ENCODE peak calls at places on chromosomes 1 and 21, in four cellular contexts. Z, U, N and M are unnamed samples.

GRCh38 chr1:171995573-171995972 is 154.3 kb downstream of the DNM3 start:
- DNase-seq in Z (no peak), U (no peak), N (no peak), M (no peak)

GRCh38 chr1:156246762-156247459 is 945 bp downstream of the PAQR6 start:
- DNase-seq in Z (no peak), U (no peak), N (no peak), M (no peak)

GRCh38 chr1:156945881-156946661 is 25.6 kb downstream of the LRRC71 start:
- DNase-seq in Z (no peak), U (no peak), N (peak), M (peak)

GRCh38 chr1:218463194-218464156 is 118.3 kb downstream of the TGFB2 start:
- DNase-seq in Z (peak), U (peak), N (peak), M (peak)

GRCh38 chr1:23736437-23737134 is 6.7 kb upstream of the ELOA start:
- DNase-seq in Z (no peak), U (no peak), N (no peak), M (no peak)

GRCh38 chr1:8598060-8598724 is 219.2 kb downstream of the RERE start:
- DNase-seq in Z (peak), U (peak), N (peak), M (no peak)

GRCh38 chr1:158516966-158517365 is 37.2 kb downstream of the OR6Y1 start:
- DNase-seq in Z (no peak), U (no peak), N (no peak), M (no peak)

GRCh38 chr1:21624577-21625389 is 44.4 kb downstream of the RAP1GAP start:
- DNase-seq in Z (no peak), U (no peak), N (no peak), M (no peak)

GRCh38 chr1:62194651-62195282 is at the start of gene L1TD1:
- DNase-seq in Z (no peak), U (no peak), N (no peak), M (no peak)

GRCh38 chr1:37258068-37258467 is 216.3 kb upstream of the ZC3H12A start:
- DNase-seq in Z (no peak), U (no peak), N (no peak), M (no peak)

GRCh38 chr1:151325646-151326429 is 1.4 kb downstream of the PI4KB start:
- DNase-seq in Z (no peak), U (no peak), N (peak), M (peak)

GRCh38 chr1:86448670-86449069 is 20.1 kb upstream of the CLCA1 start:
- DNase-seq in Z (no peak), U (no peak), N (no peak), M (no peak)

GRCh38 chr21:36183144-36183795 is 26.6 kb downstream of the DOP1B start:
- DNase-seq in Z (no peak), U (no peak), N (no peak), M (peak)

GRCh38 chr1:92030701-92031107 is 919 bp downstream of the EPHX4 start:
- DNase-seq in Z (peak), U (no peak), N (peak), M (peak)

GRCh38 chr1:184748767-184749166 is 5.9 kb downstream of the EDEM3 start:
- DNase-seq in Z (no peak), U (no peak), N (no peak), M (no peak)

GRCh38 chr1:30104551-30104950 is 618.8 kb downstream of the MATN1 start:
- DNase-seq in Z (no peak), U (no peak), N (no peak), M (no peak)

GRCh38 chr1:109805486-109806180 is 41.9 kb upstream of the EPS8L3 start:
- DNase-seq in Z (no peak), U (no peak), N (peak), M (no peak)

DNA sequence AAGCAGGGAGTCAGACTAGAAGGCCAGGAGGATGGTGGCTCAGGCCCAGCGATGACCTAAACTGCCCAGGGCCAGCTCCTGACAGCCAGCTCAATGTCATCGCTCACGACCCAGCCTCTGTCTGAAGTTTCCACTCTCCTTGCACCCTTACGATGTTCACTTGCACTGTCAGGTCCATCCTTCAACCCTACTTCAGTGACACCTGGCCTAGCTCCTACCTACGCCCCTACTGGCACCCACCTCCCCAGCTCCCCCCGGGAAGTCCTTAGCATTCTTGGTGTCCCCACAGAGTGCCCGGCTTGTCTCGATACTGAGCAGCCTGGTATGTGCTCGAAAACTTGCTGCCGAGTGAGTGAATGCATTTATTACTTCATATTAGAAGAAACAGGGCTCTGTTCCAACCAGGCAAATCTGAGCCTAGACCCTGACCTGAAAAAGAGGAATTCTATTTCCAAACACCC is 29.7 kb upstream of the LRRC38 start:
- DNase-seq in Z (no peak), U (peak), N (no peak), M (no peak)
- H3K27ac ChIP-seq in Z (no peak), U (peak), N (no peak), M (no peak)

GRCh38 chr1:224378855-224379631 is 22.4 kb downstream of the CNIH4 start:
- DNase-seq in Z (no peak), U (no peak), N (no peak), M (no peak)

GRCh38 chr1:224377676-224378006 is 21.0 kb downstream of the CNIH4 start:
- DNase-seq in Z (no peak), U (no peak), N (peak), M (peak)

GRCh38 chr1:224373008-224373590 is 16.4 kb downstream of the CNIH4 start:
- DNase-seq in Z (no peak), U (no peak), N (no peak), M (no peak)

GRCh38 chr1:224380003-224380402 is 23.3 kb downstream of the CNIH4 start:
- DNase-seq in Z (no peak), U (no peak), N (peak), M (no peak)

GRCh38 chr1:224375059-224375458 is 18.4 kb downstream of the CNIH4 start:
- DNase-seq in Z (no peak), U (no peak), N (no peak), M (peak)
- H3K27ac ChIP-seq in Z (no peak), U (no peak), N (no peak), M (no peak)

GRCh38 chr1:19010503-19010902 is 54.0 kb upstream of the IFFO2 start:
- DNase-seq in Z (no peak), U (no peak), N (no peak), M (no peak)
- H3K27ac ChIP-seq in Z (peak), U (no peak), N (peak), M (peak)

DNA sequence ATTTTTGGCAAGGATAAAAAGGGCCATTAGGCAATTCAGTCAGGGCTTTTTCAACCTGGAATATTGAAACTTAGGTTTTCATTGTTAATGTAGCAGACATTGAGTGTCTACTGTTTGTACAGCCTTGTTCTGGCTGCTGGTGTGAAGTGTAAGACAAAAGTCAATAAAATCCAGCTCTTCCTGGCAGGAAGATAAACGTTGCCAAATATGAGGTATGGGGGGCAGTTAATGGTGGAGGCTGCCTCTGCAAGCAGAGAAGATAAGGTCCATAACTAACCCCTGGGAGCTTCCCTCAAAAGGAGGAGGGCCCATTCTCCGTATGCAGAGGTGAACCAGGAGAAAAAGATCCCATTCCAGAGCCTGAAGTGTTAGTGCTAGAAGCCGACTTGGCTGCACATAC is 19.5 kb upstream of the SHE start:
- DNase-seq in Z (no peak), U (no peak), N (no peak), M (no peak)
- H3K27ac ChIP-seq in Z (no peak), U (no peak), N (no peak), M (no peak)

GRCh38 chr1:160271025-160271424 is 8.7 kb upstream of the DCAF8 start:
- DNase-seq in Z (no peak), U (no peak), N (no peak), M (no peak)

GRCh38 chr1:160261526-160261877 is 847 bp downstream of the DCAF8 start:
- DNase-seq in Z (peak), U (no peak), N (peak), M (peak)

GRCh38 chr1:160261878-160262794 is at the start of gene DCAF8:
- DNase-seq in Z (peak), U (peak), N (peak), M (peak)

GRCh38 chr1:160264795-160265307 is 2.5 kb upstream of the DCAF8 start:
- DNase-seq in Z (no peak), U (no peak), N (no peak), M (no peak)

GRCh38 chr1:160267284-160267991 is 5.1 kb upstream of the DCAF8 start:
- DNase-seq in Z (no peak), U (no peak), N (no peak), M (no peak)
- H3K27ac ChIP-seq in Z (no peak), U (no peak), N (no peak), M (no peak)

GRCh38 chr1:2523891-2524609 is 2.3 kb downstream of the PANK4 start:
- DNase-seq in Z (no peak), U (no peak), N (no peak), M (no peak)
- H3K27ac ChIP-seq in Z (peak), U (no peak), N (no peak), M (no peak)

GRCh38 chr1:33152685-33153432 is 29.0 kb downstream of the TRIM62 start:
- DNase-seq in Z (no peak), U (peak), N (no peak), M (no peak)
- H3K27ac ChIP-seq in Z (no peak), U (peak), N (no peak), M (no peak)

DNA sequence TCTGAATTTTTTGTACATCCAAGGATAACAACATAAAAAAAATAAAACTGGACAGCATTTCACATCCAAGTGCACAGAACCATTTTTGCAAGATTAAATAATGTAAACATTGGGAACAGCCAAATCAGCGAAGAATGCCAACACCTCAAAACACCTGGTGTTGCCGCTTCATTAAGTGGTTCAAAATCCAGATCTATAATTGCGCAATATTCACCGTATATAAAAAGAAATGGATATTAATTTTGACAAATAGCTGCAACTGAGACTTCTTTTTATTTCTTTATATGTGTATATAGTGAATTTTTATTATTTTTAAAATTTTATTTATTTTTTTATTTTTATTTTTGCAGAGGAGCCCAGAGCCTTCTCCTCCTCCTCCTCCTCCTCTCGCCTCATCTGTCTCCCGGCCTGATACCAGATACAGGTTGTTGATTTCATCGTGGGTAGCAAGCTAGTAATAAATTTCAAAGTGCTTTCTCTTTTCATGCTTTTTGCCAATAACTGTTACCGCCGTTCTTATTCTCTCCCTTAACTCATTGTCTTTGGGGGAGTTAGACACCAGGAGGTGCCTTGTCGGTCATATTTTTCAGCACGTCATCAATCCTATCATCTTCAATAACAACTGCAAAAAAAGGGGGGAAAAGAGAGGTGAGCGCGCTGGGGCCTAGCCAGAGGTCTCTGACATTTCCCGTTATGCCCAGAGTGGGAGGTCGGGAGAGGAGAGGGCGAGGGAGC is 2.7 kb downstream of the CAMK2N1 start:
- DNase-seq in Z (no peak), U (no peak), N (no peak), M (peak)
- H3K27ac ChIP-seq in Z (peak), U (no peak), N (peak), M (peak)